ENCODE peak calls at places on chromosomes 3 and 15, in six cellular contexts. One of them, this sample, is unnamed.

GRCh38 chr3:29693863-29694262 is 413.0 kb downstream of the RBMS3 start:
- DNase-seq in KBM-7: no peak
- DNase-seq in RPMI7951: peak; percentile 87
- DNase-seq in right cardiac atrium: no peak
- DNase-seq in ureter: no peak
- DNase-seq in ACHN: peak; percentile 96
- DNase-seq in this sample: peak; percentile 95

GRCh38 chr15:69626095-69627066 is 173.8 kb downstream of the RPLP1 start:
- DNase-seq in RPMI7951: no peak
- DNase-seq in KBM-7: no peak
- DNase-seq in ureter: no peak
- DNase-seq in ACHN: no peak
- DNase-seq in right cardiac atrium: no peak
- DNase-seq in this sample: no peak

GRCh38 chr3:137105277-137105977 is 147.6 kb downstream of the IL20RB start:
- DNase-seq in ureter: no peak
- DNase-seq in ACHN: peak; percentile 54
- DNase-seq in KBM-7: peak; percentile 88
- DNase-seq in RPMI7951: peak; percentile 63
- DNase-seq in right cardiac atrium: no peak
- DNase-seq in this sample: peak; percentile 31

GRCh38 chr3:153927107-153927506 is 194.1 kb upstream of the ARHGEF26 start:
- DNase-seq in right cardiac atrium: no peak
- DNase-seq in ureter: no peak
- DNase-seq in KBM-7: peak; percentile 37
- DNase-seq in ACHN: peak; percentile 10
- DNase-seq in RPMI7951: peak; percentile 34
- DNase-seq in this sample: peak; percentile 15

GRCh38 chr15:51771773-51772172 is 20.4 kb downstream of the TMOD2 start:
- DNase-seq in KBM-7: no peak
- DNase-seq in right cardiac atrium: no peak
- DNase-seq in ureter: no peak
- DNase-seq in RPMI7951: no peak
- DNase-seq in ACHN: no peak
- DNase-seq in this sample: no peak

GRCh38 chr3:51382947-51383578 is 2.0 kb upstream of the MANF start:
- DNase-seq in right cardiac atrium: no peak
- DNase-seq in KBM-7: no peak
- DNase-seq in ACHN: no peak
- DNase-seq in ureter: no peak
- DNase-seq in RPMI7951: no peak
- DNase-seq in this sample: no peak

GRCh38 chr15:40755821-40756220 is 767 bp upstream of the RMDN3 start:
- DNase-seq in RPMI7951: no peak
- DNase-seq in KBM-7: no peak
- DNase-seq in right cardiac atrium: no peak
- DNase-seq in ACHN: no peak
- DNase-seq in ureter: no peak
- DNase-seq in this sample: no peak

GRCh38 chr15:41854443-41854842 is 15.8 kb downstream of the PLA2G4B start:
- DNase-seq in right cardiac atrium: no peak
- DNase-seq in ACHN: no peak
- DNase-seq in KBM-7: no peak
- DNase-seq in ureter: no peak
- DNase-seq in RPMI7951: no peak
- DNase-seq in this sample: no peak

GRCh38 chr3:22536582-22536981 is 666.5 kb upstream of the UBE2E2 start:
- DNase-seq in ACHN: no peak
- DNase-seq in right cardiac atrium: no peak
- DNase-seq in ureter: no peak
- DNase-seq in RPMI7951: no peak
- DNase-seq in KBM-7: no peak
- DNase-seq in this sample: no peak

GRCh38 chr3:57646723-57647122 is 46.2 kb downstream of the DENND6A start:
- DNase-seq in RPMI7951: peak; percentile 19
- DNase-seq in ACHN: peak; percentile 23
- DNase-seq in right cardiac atrium: no peak
- DNase-seq in KBM-7: no peak
- DNase-seq in ureter: no peak
- DNase-seq in this sample: no peak

GRCh38 chr15:40108061-40108854 is 421 bp downstream of the BMF start:
- DNase-seq in ACHN: no peak
- DNase-seq in ureter: peak; percentile 75
- DNase-seq in right cardiac atrium: peak; percentile 83
- DNase-seq in RPMI7951: peak; percentile 81
- DNase-seq in KBM-7: no peak
- DNase-seq in this sample: peak; percentile 5

This sample was measured in RCC 7860.